ENCODE peak calls at places on chromosomes 16 and 17, in seven cellular contexts. Q, X, F, W, H, O and E are unnamed samples.

GRCh38 chr16:89736554-89736953 is 15.2 kb downstream of the ZNF276 start:
- DNase-seq in Q (no peak), X (no peak), F (no peak), W (no peak), H (no peak), O (no peak), E (no peak)

GRCh38 chr16:88784074-88784855 is 755 bp downstream of the PIEZO1 start:
- DNase-seq in Q (no peak), X (peak), F (peak), W (peak), H (peak), O (no peak), E (no peak)

GRCh38 chr16:54930034-54930938 is at the start of gene IRX5:
- DNase-seq in Q (no peak), X (peak), F (peak), W (peak), H (no peak), O (no peak), E (peak)

GRCh38 chr16:10122026-10122425 is 60.2 kb downstream of the GRIN2A start:
- DNase-seq in Q (no peak), X (no peak), F (no peak), W (no peak), H (no peak), O (no peak), E (no peak)

GRCh38 chr16:80948886-80949502 is 57.7 kb downstream of the CMC2 start:
- DNase-seq in Q (peak), X (peak), F (peak), W (peak), H (peak), O (no peak), E (no peak)

GRCh38 chr17:76072149-76072858 is at the start of gene SRP68:
- DNase-seq in Q (peak), X (peak), F (peak), W (peak), H (peak), O (peak), E (peak)

GRCh38 chr16:3051009-3051408 is 4.6 kb downstream of the MMP25 start:
- DNase-seq in Q (no peak), X (no peak), F (no peak), W (no peak), H (no peak), O (no peak), E (no peak)

GRCh38 chr16:20073203-20074088 is at the start of gene GPR139:
- DNase-seq in Q (no peak), X (peak), F (no peak), W (peak), H (no peak), O (no peak), E (no peak)

GRCh38 chr16:3542601-3543373 is 34.4 kb downstream of the NLRC3 start:
- DNase-seq in Q (no peak), X (no peak), F (no peak), W (no peak), H (no peak), O (no peak), E (no peak)

GRCh38 chr16:28092721-28093382 is 29.3 kb upstream of the GSG1L start:
- DNase-seq in Q (no peak), X (no peak), F (no peak), W (peak), H (no peak), O (no peak), E (no peak)

GRCh38 chr16:86680137-86680536 is 101.8 kb downstream of the FOXL1 start:
- DNase-seq in Q (no peak), X (no peak), F (no peak), W (no peak), H (no peak), O (no peak), E (no peak)

GRCh38 chr16:59696495-59696894 is 962.4 kb upstream of the GOT2 start:
- DNase-seq in Q (no peak), X (no peak), F (no peak), W (no peak), H (no peak), O (no peak), E (no peak)

GRCh38 chr17:74305865-74306654 is 20.0 kb upstream of the KIF19 start:
- DNase-seq in Q (no peak), X (no peak), F (no peak), W (no peak), H (no peak), O (no peak), E (no peak)

GRCh38 chr16:15523939-15524338 is 89.6 kb downstream of the BMERB1 start:
- DNase-seq in Q (no peak), X (no peak), F (no peak), W (no peak), H (no peak), O (no peak), E (no peak)

GRCh38 chr17:50953831-50954601 is 87.9 kb upstream of the TOB1 start:
- DNase-seq in Q (no peak), X (no peak), F (no peak), W (peak), H (no peak), O (no peak), E (no peak)

GRCh38 chr17:74465378-74466110 is 890 bp upstream of the CD300A start:
- DNase-seq in Q (no peak), X (no peak), F (no peak), W (no peak), H (no peak), O (no peak), E (no peak)

GRCh38 chr16:25192096-25192495 is 24.7 kb upstream of the AQP8 start:
- DNase-seq in Q (no peak), X (no peak), F (no peak), W (no peak), H (no peak), O (no peak), E (no peak)

DNA sequence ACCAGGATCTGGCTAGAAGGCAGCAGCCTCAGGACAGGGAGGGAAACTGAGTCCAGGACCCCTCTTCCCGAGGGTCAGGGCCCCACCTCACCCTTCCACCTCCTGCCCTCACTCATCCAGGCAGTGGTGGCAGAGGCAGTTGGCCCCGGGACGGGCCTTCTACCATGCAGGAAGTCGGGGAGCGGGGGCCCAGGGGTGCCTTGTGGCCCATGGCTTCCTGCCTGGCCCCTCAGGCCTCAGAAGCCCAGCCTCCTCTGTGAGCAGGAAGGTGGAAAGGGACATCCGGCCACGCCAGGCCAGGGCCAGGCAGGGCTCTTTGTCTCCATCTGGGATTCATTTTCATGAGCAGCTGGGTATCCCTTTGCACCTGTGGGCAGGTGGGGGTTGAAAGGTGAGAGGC is 58.5 kb downstream of the BAHCC1 start:
- DNase-seq in Q (no peak), X (no peak), F (no peak), W (no peak), H (no peak), O (no peak), E (no peak)
- TF ChIP-seq TAF1 in Q (no peak), X (no peak), F (no peak), W (no peak), H (no peak), O (no peak), E (no peak)

GRCh38 chr16:57030346-57030902 is 41.1 kb downstream of the NLRC5 start:
- DNase-seq in Q (no peak), X (no peak), F (no peak), W (no peak), H (no peak), O (no peak), E (no peak)

GRCh38 chr16:57026778-57027062 is 37.4 kb downstream of the NLRC5 start:
- DNase-seq in Q (no peak), X (no peak), F (no peak), W (no peak), H (no peak), O (no peak), E (no peak)

GRCh38 chr16:57027067-57027466 is 37.7 kb downstream of the NLRC5 start:
- DNase-seq in Q (no peak), X (no peak), F (no peak), W (no peak), H (peak), O (no peak), E (no peak)

GRCh38 chr16:57028086-57028485 is 38.7 kb downstream of the NLRC5 start:
- DNase-seq in Q (no peak), X (no peak), F (no peak), W (no peak), H (no peak), O (no peak), E (no peak)

DNA sequence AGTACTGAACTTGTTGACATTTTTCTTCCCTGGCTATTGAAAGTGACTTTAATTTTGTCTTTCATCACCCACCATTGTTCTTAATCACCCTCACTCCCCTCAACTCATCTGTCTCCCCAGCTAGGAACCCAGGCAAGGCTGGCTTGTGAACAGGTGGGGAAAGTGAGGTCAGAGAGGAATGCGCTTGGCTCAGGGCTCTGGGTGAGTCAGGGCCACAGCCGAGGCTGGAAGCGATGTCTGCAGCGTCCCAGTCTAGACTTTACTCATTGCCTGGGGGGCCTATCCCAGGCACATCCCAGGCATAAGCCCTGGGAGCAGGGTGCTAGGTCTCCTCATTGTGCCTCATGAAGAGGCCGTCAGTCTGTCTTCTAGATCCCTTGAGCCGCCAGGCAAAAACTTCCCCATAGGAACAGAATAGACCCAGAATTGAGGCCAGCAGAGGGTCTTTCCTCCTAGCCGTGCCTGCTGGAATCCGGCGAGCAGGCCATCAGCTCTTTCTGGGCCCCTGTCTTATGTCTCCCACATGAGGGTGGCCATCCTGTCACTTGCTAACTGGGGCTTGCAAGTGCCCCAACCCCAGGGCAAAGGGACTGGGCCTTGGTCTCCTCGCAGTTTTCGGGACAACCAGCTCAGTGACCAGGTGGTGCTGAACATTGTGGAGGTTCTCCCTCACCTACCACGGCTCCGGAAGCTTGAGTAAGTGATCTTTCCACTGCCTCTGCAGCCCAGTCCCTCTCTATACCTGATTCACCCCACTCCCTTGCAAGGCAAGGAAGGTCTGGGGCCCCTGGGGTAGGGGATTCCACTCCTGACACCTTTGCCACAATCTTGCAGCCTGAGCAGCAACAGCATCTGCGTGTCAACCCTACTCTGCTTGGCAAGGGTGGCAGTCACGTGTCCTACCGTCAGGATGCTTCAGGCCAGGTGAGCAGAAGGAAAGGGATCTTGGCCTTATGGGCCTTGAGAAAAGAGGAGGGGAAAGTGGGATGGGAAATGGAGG is 40.1 kb downstream of the NLRC5 start:
- DNase-seq in Q (no peak), X (no peak), F (no peak), W (no peak), H (no peak), O (no peak), E (no peak)
- TF ChIP-seq TAF1 in Q (no peak), X (no peak), F (no peak), W (no peak), H (no peak), O (no peak), E (no peak)

GRCh38 chr16:68247932-68248331 is 2.8 kb downstream of the PLA2G15 start:
- DNase-seq in Q (no peak), X (no peak), F (no peak), W (no peak), H (no peak), O (no peak), E (no peak)
- TF ChIP-seq TAF1 in Q (no peak), X (no peak), F (no peak), W (no peak), H (no peak), O (no peak), E (no peak)

GRCh38 chr16:71423016-71423415 is 18.8 kb downstream of the TLE7 start:
- DNase-seq in Q (no peak), X (no peak), F (no peak), W (no peak), H (no peak), O (no peak), E (no peak)

GRCh38 chr16:71425746-71426068 is 16.1 kb downstream of the TLE7 start:
- DNase-seq in Q (no peak), X (no peak), F (no peak), W (no peak), H (no peak), O (no peak), E (no peak)

GRCh38 chr16:71424626-71425025 is 17.2 kb downstream of the TLE7 start:
- DNase-seq in Q (no peak), X (no peak), F (no peak), W (no peak), H (no peak), O (no peak), E (no peak)

GRCh38 chr16:71421911-71422310 is 19.9 kb downstream of the TLE7 start:
- DNase-seq in Q (no peak), X (peak), F (peak), W (peak), H (peak), O (no peak), E (no peak)

DNA sequence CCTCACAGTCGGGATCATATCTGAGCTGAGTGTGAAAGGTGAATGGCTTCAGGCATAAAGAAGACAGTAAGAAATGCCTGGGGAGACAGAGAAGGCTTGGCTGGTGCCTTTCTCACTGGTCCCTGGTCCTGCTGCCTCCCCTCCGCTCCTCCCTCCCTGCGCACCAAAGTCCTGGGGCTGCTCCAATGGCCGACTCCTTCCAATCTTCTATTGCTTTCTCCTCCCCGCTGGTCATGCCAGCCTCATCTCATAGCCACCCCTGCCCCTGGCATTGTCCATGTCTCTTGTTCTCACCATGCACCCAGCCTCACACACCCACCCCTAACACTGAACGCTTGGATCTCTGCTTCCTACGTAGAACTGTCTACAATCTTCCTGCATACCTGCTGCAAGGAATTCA is 18.0 kb downstream of the TLE7 start:
- DNase-seq in Q (no peak), X (no peak), F (no peak), W (no peak), H (no peak), O (no peak), E (no peak)
- TF ChIP-seq TAF1 in Q (no peak), X (no peak), F (no peak), W (no peak), H (no peak), O (no peak), E (no peak)

DNA sequence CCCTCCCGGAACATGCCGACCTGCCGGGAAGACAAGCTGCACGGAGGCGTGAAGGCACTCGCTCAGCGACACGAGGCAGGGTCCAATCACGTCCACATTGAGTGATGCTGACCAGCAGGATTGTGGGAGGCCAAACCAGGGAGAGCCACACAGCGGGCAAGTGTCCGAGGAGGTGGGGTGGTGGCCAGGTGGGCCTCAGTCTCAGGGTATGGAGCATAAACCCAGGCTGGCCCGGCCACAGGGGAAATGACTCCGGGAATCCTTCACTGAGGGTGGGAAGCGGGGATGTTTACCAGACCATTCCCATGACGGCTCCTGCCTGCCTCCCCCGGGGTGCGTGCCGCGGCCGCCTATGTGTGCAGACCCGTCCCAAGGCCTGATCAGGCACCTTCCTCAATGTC is 62.5 kb downstream of the RPH3AL start:
- DNase-seq in Q (no peak), X (peak), F (no peak), W (no peak), H (no peak), O (no peak), E (no peak)
- TF ChIP-seq TAF1 in Q (no peak), X (no peak), F (no peak), W (no peak), H (no peak), O (no peak), E (no peak)

GRCh38 chr17:56130030-56130429 is 23.2 kb upstream of the ANKFN1 start:
- DNase-seq in Q (no peak), X (no peak), F (no peak), W (no peak), H (no peak), O (no peak), E (no peak)
- TF ChIP-seq TAF1 in Q (no peak), X (no peak), F (no peak), W (no peak), H (no peak), O (no peak), E (no peak)

GRCh38 chr17:78653382-78653781 is 76.2 kb upstream of the DNAH17 start:
- DNase-seq in Q (no peak), X (no peak), F (no peak), W (peak), H (no peak), O (no peak), E (no peak)
- TF ChIP-seq TAF1 in Q (no peak), X (no peak), F (no peak), W (no peak), H (no peak), O (no peak), E (no peak)

GRCh38 chr17:79434215-79434614 is 176.6 kb downstream of the RBFOX3 start:
- DNase-seq in Q (no peak), X (no peak), F (no peak), W (no peak), H (no peak), O (no peak), E (no peak)
- TF ChIP-seq TAF1 in Q (no peak), X (no peak), F (no peak), W (no peak), H (no peak), O (no peak), E (no peak)

GRCh38 chr17:19433240-19433639 is 22.2 kb downstream of the RNF112 start:
- DNase-seq in Q (no peak), X (no peak), F (no peak), W (no peak), H (no peak), O (no peak), E (no peak)

GRCh38 chr17:19433727-19434340 is 22.8 kb downstream of the RNF112 start:
- DNase-seq in Q (no peak), X (no peak), F (no peak), W (no peak), H (no peak), O (no peak), E (no peak)

GRCh38 chr17:19426631-19427030 is 15.6 kb downstream of the RNF112 start:
- DNase-seq in Q (no peak), X (no peak), F (no peak), W (no peak), H (no peak), O (no peak), E (no peak)

DNA sequence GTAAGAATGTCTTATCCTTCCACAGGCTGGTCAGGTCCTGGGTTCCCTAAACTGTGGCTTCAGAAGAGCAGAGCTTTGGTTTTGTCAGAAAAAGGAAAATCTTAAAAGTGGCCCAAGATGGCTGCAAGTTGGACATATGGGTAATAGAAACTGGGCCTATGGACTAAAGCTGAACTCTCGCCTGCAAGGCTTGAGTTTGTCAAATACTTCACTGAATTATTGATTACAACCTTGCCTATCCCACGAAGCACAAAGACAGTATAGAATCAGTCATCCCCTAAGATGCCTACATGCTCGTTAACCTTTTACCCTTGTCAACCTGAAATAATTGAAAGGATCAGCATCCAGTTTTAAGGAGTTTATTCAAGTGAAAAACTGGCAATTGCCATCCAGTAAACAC is 20.7 kb downstream of the RNF112 start:
- DNase-seq in Q (no peak), X (no peak), F (no peak), W (no peak), H (no peak), O (no peak), E (no peak)
- TF ChIP-seq TAF1 in Q (no peak), X (no peak), F (no peak), W (no peak), H (no peak), O (no peak), E (no peak)